ENCODE peak calls at places on chromosomes 2 and 18, in five cellular contexts. V is AG04450, X is A549, O is RWPE1, F is pancreas. U is an unnamed sample.

GRCh38 chr2:56077352-56077915 is 106.4 kb upstream of the CCDC85A start:
- DNase-seq in V (no peak), F (peak), X (peak), O (peak), U (no peak)

GRCh38 chr2:43751476-43751875 is 22.4 kb upstream of the DYNC2LI1 start:
- DNase-seq in O (no peak), F (no peak), X (no peak), V (no peak), U (no peak)

GRCh38 chr2:219205981-219206441 is 571 bp upstream of the ZFAND2B start:
- DNase-seq in V (no peak), O (no peak), F (peak), X (no peak), U (no peak)

GRCh38 chr2:10347559-10347941 is 44.8 kb downstream of the HPCAL1 start:
- DNase-seq in O (no peak), X (no peak), V (no peak), F (no peak), U (no peak)

GRCh38 chr2:180733330-180733729 is 247.1 kb upstream of the UBE2E3 start:
- DNase-seq in O (no peak), X (no peak), F (no peak), V (no peak), U (no peak)

GRCh38 chr2:208392300-208392699 is 14.3 kb upstream of the PTH2R start:
- DNase-seq in F (no peak), O (no peak), V (no peak), X (no peak), U (no peak)

GRCh38 chr18:46686186-46686585 is 29.2 kb upstream of the LOXHD1 start:
- DNase-seq in F (no peak), V (no peak), X (no peak), O (no peak), U (no peak)

GRCh38 chr2:217606296-217606695 is 396.5 kb downstream of the TNS1 start:
- DNase-seq in X (no peak), V (no peak), F (no peak), O (no peak), U (no peak)

GRCh38 chr2:18473241-18473841 is 87.1 kb downstream of the RDH14 start:
- DNase-seq in X (no peak), O (peak), V (peak), F (peak), U (no peak)

GRCh38 chr2:132479140-132479539 is 62.5 kb downstream of the GPR39 start:
- DNase-seq in O (no peak), F (no peak), X (no peak), V (no peak), U (no peak)

GRCh38 chr2:10141736-10142639 is 19.4 kb downstream of the RRM2 start:
- DNase-seq in V (no peak), X (no peak), F (no peak), O (no peak), U (no peak)

DNA sequence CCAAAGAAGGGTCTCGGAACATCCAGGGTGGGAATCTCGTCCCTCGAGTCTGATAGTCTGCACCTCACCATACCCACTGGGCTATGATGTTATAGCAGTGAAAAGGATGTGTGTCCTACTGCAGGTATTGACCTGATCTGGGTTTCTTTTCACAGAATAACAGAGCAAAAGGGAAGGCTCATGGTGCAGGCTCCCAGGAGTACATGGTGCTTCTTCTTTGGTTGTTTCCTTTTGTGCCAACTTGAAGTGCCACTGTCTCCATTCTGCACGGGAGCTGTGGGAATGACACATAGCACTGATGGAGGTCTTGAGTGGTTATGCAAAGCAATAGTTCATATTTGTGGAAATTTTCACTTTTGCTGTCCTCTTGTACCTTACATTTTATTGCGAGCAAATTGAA is 72.2 kb upstream of the EML6 start:
- DNase-seq in O (no peak), F (no peak), V (no peak), X (no peak), U (no peak)
- H3K27ac ChIP-seq in O (no peak), F (no peak), V (no peak), X (no peak), U (no peak)

GRCh38 chr2:143728498-143728897 is 599.3 kb downstream of the ARHGAP15 start:
- DNase-seq in X (no peak), F (no peak), V (no peak), O (no peak), U (no peak)
- H3K27ac ChIP-seq in X (no peak), F (no peak), V (no peak), O (no peak), U (no peak)

DNA sequence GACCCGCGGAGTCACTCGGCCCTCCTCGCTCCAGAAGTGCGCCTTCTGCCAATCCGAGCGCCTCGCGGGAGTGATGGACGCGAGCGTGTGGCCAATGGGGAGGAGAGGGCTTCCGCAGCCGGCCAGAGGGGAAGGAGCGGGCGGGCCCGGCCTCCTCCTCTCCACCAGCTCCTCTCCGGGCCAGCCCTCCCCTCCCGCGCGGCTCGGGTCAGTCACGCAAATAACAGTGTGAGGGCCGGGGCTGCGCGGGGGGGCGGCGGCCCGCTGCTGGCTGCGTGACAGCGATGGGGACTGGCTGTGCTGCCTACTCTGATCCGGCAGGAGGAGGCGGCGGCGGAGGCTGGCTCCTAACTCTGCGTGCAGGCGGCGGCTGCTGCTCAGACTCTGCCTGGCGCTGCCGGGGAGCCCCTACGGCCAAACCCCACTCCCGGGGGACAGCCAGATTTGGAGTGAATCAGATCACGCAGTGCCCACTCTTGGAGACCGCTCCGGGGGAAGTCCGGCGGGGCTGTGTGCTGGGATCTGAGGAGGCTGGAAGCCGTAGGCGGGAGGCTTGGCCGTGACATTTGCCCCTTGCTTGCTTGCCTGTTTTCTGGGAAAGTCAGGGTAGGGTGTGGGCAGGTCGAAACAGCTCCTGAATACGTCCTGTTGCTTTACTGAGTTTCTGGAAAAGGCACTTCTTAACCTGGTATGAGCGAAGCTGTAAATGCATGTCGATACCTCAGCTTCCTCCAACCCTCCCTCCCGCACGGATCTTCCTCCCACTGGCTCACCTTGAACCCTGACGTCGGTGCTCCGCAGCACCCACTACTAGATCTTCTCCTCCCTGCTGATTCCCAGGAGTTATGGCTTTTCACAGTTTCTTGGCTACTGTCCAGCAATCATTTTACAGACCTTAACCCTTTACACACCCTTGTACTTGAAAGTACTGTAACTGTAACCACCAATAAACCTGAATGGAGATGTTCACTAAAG is 97.9 kb upstream of the SERTAD2 start:
- DNase-seq in X (peak), O (peak), F (peak), V (peak), U (no peak)
- H3K27ac ChIP-seq in X (peak), O (peak), F (peak), V (peak), U (peak)

GRCh38 chr2:30561349-30561748 is 114.3 kb downstream of the LCLAT1 start:
- DNase-seq in V (no peak), X (no peak), O (no peak), F (no peak), U (no peak)

GRCh38 chr2:30559544-30559943 is 112.5 kb downstream of the LCLAT1 start:
- DNase-seq in V (no peak), F (no peak), O (no peak), X (no peak), U (no peak)
- H3K27ac ChIP-seq in V (no peak), F (no peak), O (no peak), X (no peak), U (no peak)

GRCh38 chr18:79252904-79253633 is 142.7 kb upstream of the NFATC1 start:
- DNase-seq in F (no peak), O (no peak), V (no peak), X (no peak), U (no peak)
- H3K27ac ChIP-seq in F (no peak), O (no peak), V (no peak), X (no peak), U (no peak)

DNA sequence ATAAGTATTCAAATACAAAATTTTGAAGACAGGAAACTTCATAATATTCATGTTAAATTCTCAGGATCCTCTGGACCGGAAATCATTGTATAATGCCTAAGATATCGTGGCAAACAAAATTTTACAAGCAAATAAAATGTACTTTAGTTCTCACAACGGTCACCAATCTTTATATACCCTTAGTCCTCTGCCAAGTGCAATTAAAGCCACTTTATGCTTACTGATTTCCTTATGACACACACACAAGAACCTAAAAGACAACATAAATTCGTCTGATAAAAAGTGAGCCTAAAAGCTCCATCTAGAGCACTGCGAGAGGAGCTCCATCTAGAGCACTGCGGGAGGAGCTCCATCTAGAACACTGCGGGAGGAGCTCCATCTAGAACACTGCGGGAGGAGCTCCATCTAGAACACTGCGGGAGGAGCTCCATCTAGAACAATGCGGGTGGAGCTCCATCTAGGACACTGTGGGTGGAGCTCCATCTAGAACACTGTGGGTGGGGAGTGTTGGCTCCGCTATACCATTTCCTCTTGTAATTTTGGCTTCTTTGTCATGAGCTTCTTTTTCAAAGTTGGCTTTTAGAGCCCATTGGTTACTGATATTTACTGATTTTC is 15.9 kb downstream of the ATP8B1 start:
- DNase-seq in V (no peak), F (no peak), O (no peak), X (no peak), U (no peak)
- H3K27ac ChIP-seq in V (no peak), F (no peak), O (no peak), X (no peak), U (peak)

GRCh38 chr2:79971807-79972206 is 332.7 kb downstream of the LRRTM1 start:
- DNase-seq in V (no peak), X (no peak), F (no peak), O (no peak), U (no peak)

GRCh38 chr2:79972661-79973060 is 331.9 kb downstream of the LRRTM1 start:
- DNase-seq in F (no peak), O (no peak), X (no peak), V (no peak), U (no peak)

GRCh38 chr2:79980116-79980515 is 324.4 kb downstream of the LRRTM1 start:
- DNase-seq in F (no peak), V (no peak), O (no peak), X (no peak), U (no peak)

GRCh38 chr2:79977782-79978181 is 326.8 kb downstream of the LRRTM1 start:
- DNase-seq in O (no peak), X (no peak), F (no peak), V (no peak), U (no peak)

DNA sequence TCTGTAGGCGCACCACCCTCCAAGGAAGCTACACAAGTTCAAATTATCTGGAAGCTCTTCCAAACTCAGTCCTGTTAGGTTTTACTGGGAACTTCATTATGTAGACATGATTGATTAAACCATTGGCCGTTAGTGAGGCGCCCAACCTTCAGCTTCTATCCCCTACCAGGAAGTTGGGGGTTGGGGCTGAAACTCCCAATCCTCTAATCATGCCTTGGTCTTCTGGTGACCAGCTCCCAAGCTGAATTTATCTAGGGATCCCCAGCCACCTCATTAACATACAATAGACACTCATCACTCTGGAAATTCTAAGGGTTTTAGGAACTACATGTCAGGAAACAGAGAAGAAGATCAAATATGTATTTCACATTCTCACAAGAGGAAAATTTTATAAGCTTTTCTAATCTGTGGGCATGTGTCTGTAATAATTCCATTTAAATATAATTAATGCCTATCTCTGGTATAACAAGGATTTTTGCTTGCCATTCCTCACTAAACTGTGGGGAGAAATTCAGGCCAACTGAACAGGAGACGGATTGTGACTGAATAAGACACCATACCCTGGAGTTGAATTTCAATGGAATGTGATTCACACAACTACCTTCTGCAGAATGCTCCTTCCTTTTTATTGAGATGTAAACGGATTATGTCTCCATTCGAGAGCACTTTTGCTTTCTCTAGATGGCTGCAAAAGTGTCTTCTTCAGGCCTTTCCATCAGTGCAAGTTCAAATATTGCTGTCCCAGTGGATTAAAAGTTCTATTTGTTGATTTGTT is 328.6 kb downstream of the LRRTM1 start:
- DNase-seq in F (no peak), O (no peak), V (no peak), X (no peak), U (no peak)
- H3K27ac ChIP-seq in F (no peak), O (no peak), V (no peak), X (no peak), U (no peak)

U was measured in coronary artery.